ENCODE peak calls at places on chromosomes 7 and 10, in eight cellular contexts. C is H7; Y is PC-9; Q is transverse colon; U is psoas muscle; A is CD4-positive, alpha-beta memory T cell; D is testis; G is GM23248. V is an unnamed sample. For H3K27me3, the result is how much of the 10 kb centered on the place peaks cover.

GRCh38 chr7:27808626-27809025 is 68.7 kb downstream of the TAX1BP1 start:
- DNase-seq in C (no peak), Y (no peak), Q (no peak), U (no peak), A (no peak), D (no peak), G (peak), V (no peak)

GRCh38 chr7:150513758-150514157 is 914 bp upstream of the GIMAP7 start:
- DNase-seq in C (no peak), Y (no peak), Q (no peak), U (no peak), A (no peak), D (no peak), G (no peak), V (no peak)

GRCh38 chr10:118939216-118940007 is 90.1 kb upstream of the NANOS1 start:
- DNase-seq in C (no peak), Y (no peak), Q (no peak), U (no peak), A (no peak), D (no peak), G (peak), V (no peak)

GRCh38 chr7:47479821-47480575 is 101.9 kb downstream of the TNS3 start:
- DNase-seq in C (no peak), Y (no peak), Q (peak), U (no peak), A (no peak), D (no peak), G (no peak), V (no peak)

GRCh38 chr10:113304726-113305125 is 248.1 kb upstream of the HABP2 start:
- DNase-seq in C (no peak), Y (no peak), Q (no peak), U (no peak), A (no peak), D (no peak), G (no peak), V (no peak)

GRCh38 chr7:139784643-139785042 is 6.8 kb upstream of the HIPK2 start:
- DNase-seq in C (no peak), Y (no peak), Q (no peak), U (no peak), A (no peak), D (no peak), G (no peak), V (no peak)

GRCh38 chr10:45602082-45602730 is 70.4 kb downstream of the ZFAND4 start:
- DNase-seq in C (no peak), Y (no peak), Q (no peak), U (no peak), A (no peak), D (no peak), G (peak), V (no peak)

GRCh38 chr7:90229728-90230127 is 15.2 kb upstream of the CFAP69 start:
- DNase-seq in C (no peak), Y (no peak), Q (no peak), U (no peak), A (no peak), D (no peak), G (no peak), V (no peak)

GRCh38 chr10:70052462-70053211 is at the start of gene MACROH2A2:
- DNase-seq in C (peak), Y (no peak), Q (peak), U (peak), A (no peak), D (peak), G (peak), V (peak)

GRCh38 chr7:7665031-7665430 is 24.5 kb downstream of the UMAD1 start:
- DNase-seq in C (no peak), Y (no peak), Q (no peak), U (no peak), A (no peak), D (no peak), G (no peak), V (no peak)

GRCh38 chr7:40808409-40808942 is 673.7 kb downstream of the SUGCT start:
- DNase-seq in C (no peak), Y (peak), Q (no peak), U (no peak), A (no peak), D (no peak), G (peak), V (no peak)

GRCh38 chr7:133784421-133785045 is 342.6 kb upstream of the LRGUK start:
- DNase-seq in C (no peak), Y (no peak), Q (no peak), U (no peak), A (no peak), D (peak), G (no peak), V (no peak)

GRCh38 chr7:139914861-139915300 is 85.8 kb downstream of the TBXAS1 start:
- DNase-seq in C (no peak), Y (no peak), Q (no peak), U (no peak), A (no peak), D (no peak), G (no peak), V (no peak)

GRCh38 chr7:37927739-37928444 is 7.5 kb downstream of the EPDR1 start:
- DNase-seq in C (no peak), Y (no peak), Q (no peak), U (no peak), A (no peak), D (peak), G (no peak), V (no peak)

GRCh38 chr10:56823849-56824248 is 462.8 kb upstream of the ZWINT start:
- DNase-seq in C (peak), Y (no peak), Q (no peak), U (no peak), A (no peak), D (peak), G (peak), V (no peak)

GRCh38 chr10:8052344-8052969 is 2.0 kb upstream of the GATA3 start:
- DNase-seq in C (peak), Y (no peak), Q (no peak), U (no peak), A (peak), D (no peak), G (no peak), V (no peak)

GRCh38 chr7:16071246-16071857 is 350.0 kb downstream of the CRPPA start:
- DNase-seq in C (no peak), Y (peak), Q (peak), U (no peak), A (peak), D (no peak), G (peak), V (no peak)

GRCh38 chr7:133047321-133047720 is 34.6 kb downstream of the CHCHD3 start:
- DNase-seq in C (no peak), Y (no peak), Q (no peak), U (no peak), A (no peak), D (no peak), G (no peak), V (no peak)

GRCh38 chr7:102834999-102835398 is 77.8 kb upstream of the LRRC17 start:
- DNase-seq in C (no peak), Y (peak), Q (no peak), U (no peak), A (no peak), D (no peak), G (peak), V (no peak)

GRCh38 chr10:60662917-60663614 is 115.2 kb upstream of the CDK1 start:
- DNase-seq in C (no peak), Y (no peak), Q (no peak), U (no peak), A (no peak), D (no peak), G (peak), V (no peak)

GRCh38 chr7:79723833-79724608 is 270.6 kb upstream of the MAGI2 start:
- DNase-seq in C (no peak), Y (no peak), Q (no peak), U (no peak), A (no peak), D (no peak), G (no peak), V (no peak)

GRCh38 chr10:75525646-75526045 is 94.2 kb downstream of the LRMDA start:
- DNase-seq in C (no peak), Y (no peak), Q (no peak), U (no peak), A (no peak), D (no peak), G (peak), V (no peak)

GRCh38 chr7:29146082-29146706 is at the start of gene CPVL:
- DNase-seq in C (peak), Y (no peak), Q (peak), U (peak), A (no peak), D (peak), G (peak), V (peak)

GRCh38 chr7:39184387-39184786 is 206.7 kb downstream of the POU6F2 start:
- DNase-seq in C (no peak), Y (no peak), Q (no peak), U (no peak), A (no peak), D (no peak), G (no peak), V (no peak)

GRCh38 chr10:87092861-87093460 is 1.7 kb downstream of the GLUD1 start:
- DNase-seq in C (peak), Y (peak), Q (peak), U (no peak), A (peak), D (no peak), G (peak), V (peak)

GRCh38 chr10:103168436-103168835 is 24.6 kb downstream of the NT5C2 start:
- DNase-seq in C (no peak), Y (no peak), Q (no peak), U (no peak), A (no peak), D (no peak), G (peak), V (no peak)

GRCh38 chr10:54728511-54728910 is 72.5 kb downstream of the PCDH15 start:
- DNase-seq in C (no peak), Y (no peak), Q (no peak), U (no peak), A (no peak), D (no peak), G (no peak), V (no peak)

GRCh38 chr10:6213908-6214307 is 11.2 kb downstream of the PFKFB3 start:
- DNase-seq in C (no peak), Y (no peak), Q (no peak), U (no peak), A (no peak), D (no peak), G (no peak), V (no peak)

GRCh38 chr10:42691361-42692120 is 53.2 kb upstream of the ZNF33B start:
- DNase-seq in C (no peak), Y (peak), Q (no peak), U (no peak), A (no peak), D (peak), G (no peak), V (no peak)

GRCh38 chr10:94094540-94094939 is 100.8 kb downstream of the PLCE1 start:
- DNase-seq in C (no peak), Y (no peak), Q (no peak), U (no peak), A (no peak), D (peak), G (no peak), V (no peak)

GRCh38 chr10:43689618-43689954 is 40.9 kb upstream of the ZNF32 start:
- DNase-seq in C (peak), Y (no peak), Q (peak), U (peak), A (no peak), D (peak), G (peak), V (peak)

GRCh38 chr10:52029628-52030027 is 284.5 kb upstream of the DKK1 start:
- DNase-seq in C (no peak), Y (no peak), Q (no peak), U (no peak), A (no peak), D (no peak), G (no peak), V (no peak)

GRCh38 chr7:151125835-151126481 is 39.7 kb downstream of the AGAP3 start:
- DNase-seq in C (peak), Y (no peak), Q (peak), U (no peak), A (no peak), D (no peak), G (peak), V (no peak)

GRCh38 chr7:128914566-128915151 is 4.2 kb upstream of the KCP start:
- DNase-seq in C (peak), Y (no peak), Q (no peak), U (no peak), A (no peak), D (no peak), G (no peak), V (no peak)

GRCh38 chr10:62817763-62818425 is 1.7 kb upstream of the EGR2 start:
- DNase-seq in C (peak), Y (peak), Q (peak), U (peak), A (peak), D (peak), G (peak), V (peak)

GRCh38 chr10:26334932-26335573 is 103.1 kb upstream of the APBB1IP start:
- DNase-seq in C (peak), Y (peak), Q (peak), U (no peak), A (peak), D (peak), G (peak), V (peak)

GRCh38 chr10:120514035-120514620 is 57.1 kb downstream of the PLPP4 start:
- DNase-seq in C (peak), Y (peak), Q (peak), U (no peak), A (no peak), D (peak), G (peak), V (peak)

GRCh38 chr7:22551768-22552513 is 52.0 kb upstream of the STEAP1B start:
- DNase-seq in C (no peak), Y (no peak), Q (no peak), U (no peak), A (no peak), D (no peak), G (no peak), V (no peak)

GRCh38 chr7:151130741-151131157 is 36.7 kb downstream of the GBX1 start:
- DNase-seq in C (no peak), Y (no peak), Q (no peak), U (peak), A (no peak), D (no peak), G (no peak), V (no peak)

GRCh38 chr10:97333601-97334369 is 744 bp downstream of the FRAT2 start:
- DNase-seq in C (peak), Y (peak), Q (peak), U (peak), A (peak), D (peak), G (peak), V (peak)

DNA sequence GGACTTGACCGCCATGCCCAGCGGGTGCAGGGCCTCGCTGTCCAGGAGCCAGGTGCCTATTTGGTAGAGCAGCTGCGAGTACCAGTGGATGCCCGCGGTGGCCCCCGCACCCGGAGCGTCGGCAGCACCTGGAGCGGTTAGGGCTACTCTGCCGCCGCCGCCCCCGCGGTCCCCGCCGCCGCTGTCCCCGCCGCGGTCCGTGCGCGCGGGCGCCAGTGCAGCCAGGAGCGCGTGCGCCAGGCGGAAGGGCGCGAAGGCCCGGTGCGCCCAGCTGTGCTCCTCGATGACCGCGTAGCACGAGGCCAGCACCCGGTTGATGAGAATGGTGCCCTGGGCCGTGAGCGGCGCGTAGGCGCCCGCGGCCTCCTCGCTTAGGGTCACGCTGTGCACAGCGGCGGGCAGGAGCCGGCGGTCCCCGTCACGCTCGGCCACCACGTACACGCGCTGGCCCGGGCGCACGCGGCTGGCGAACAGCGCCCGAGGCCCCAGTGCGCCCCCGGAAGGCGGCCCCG is 9.3 kb downstream of the SHH start:
- DNase-seq in C (peak), Y (no peak), Q (no peak), U (no peak), A (no peak), D (no peak), G (no peak), V (no peak)
- H3K27me3 ChIP-seq in C (half or more), Y (under half), Q (half or more), U (under half), A (under half), D (under half), G (half or more), V (under half)

GRCh38 chr10:22784668-22785067 is 70.3 kb upstream of the PIP4K2A start:
- DNase-seq in C (no peak), Y (no peak), Q (no peak), U (no peak), A (no peak), D (no peak), G (no peak), V (no peak)

GRCh38 chr10:22779331-22780019 is 65.1 kb upstream of the PIP4K2A start:
- DNase-seq in C (no peak), Y (no peak), Q (no peak), U (no peak), A (no peak), D (no peak), G (no peak), V (no peak)

GRCh38 chr10:22783807-22784206 is 69.4 kb upstream of the PIP4K2A start:
- DNase-seq in C (no peak), Y (no peak), Q (no peak), U (no peak), A (no peak), D (no peak), G (no peak), V (no peak)
- H3K27me3 ChIP-seq in C (under half), Y (under half), Q (under half), U (under half), A (under half), D (under half), G (under half), V (under half)

DNA sequence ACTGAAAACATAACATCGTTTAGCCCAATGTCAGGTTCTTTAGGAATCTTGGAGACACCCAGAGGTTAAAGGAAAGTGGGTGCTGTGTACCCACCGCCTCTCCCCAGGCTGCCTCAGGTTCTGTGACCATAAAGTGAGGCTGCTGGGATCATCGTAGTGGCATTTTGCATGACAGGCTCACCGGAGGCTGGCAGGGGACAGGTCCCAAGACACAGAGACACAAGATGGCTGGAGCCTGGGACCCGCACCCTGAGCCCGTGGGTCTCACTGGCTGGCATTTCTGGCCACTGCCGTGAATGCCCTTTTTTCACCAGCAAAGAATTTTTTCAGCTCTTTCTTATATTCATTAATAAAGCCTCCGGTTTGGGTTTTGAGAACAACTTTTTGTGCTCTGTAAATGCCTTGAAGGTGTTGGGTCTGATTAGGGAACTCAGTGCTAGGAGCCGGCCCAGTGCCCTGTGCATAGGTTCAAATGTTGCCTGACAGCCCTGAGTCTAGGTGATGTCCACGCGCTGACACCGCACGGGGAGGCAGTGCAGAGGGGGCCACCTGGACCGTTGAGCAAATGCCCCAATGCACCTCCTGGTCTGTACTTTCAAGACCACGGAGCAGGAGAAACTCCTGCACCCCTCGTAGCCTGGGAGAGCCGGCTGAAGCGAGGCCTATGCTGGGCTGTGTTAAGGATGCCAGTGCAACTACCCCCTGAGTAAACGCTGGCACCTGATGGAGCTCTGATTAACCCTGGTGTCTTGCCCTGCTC is 129.9 kb downstream of the PAXIP1 start:
- DNase-seq in C (no peak), Y (no peak), Q (no peak), U (no peak), A (no peak), D (no peak), G (no peak), V (no peak)
- H3K27me3 ChIP-seq in C (under half), Y (half or more), Q (under half), U (under half), A (under half), D (under half), G (under half), V (under half)

GRCh38 chr10:28243923-28244322 is 58.9 kb downstream of the MPP7 start:
- DNase-seq in C (no peak), Y (no peak), Q (no peak), U (no peak), A (no peak), D (no peak), G (no peak), V (no peak)

GRCh38 chr10:28236641-28237040 is 66.2 kb downstream of the MPP7 start:
- DNase-seq in C (no peak), Y (no peak), Q (no peak), U (no peak), A (no peak), D (no peak), G (no peak), V (no peak)

GRCh38 chr10:28241766-28242399 is 61.0 kb downstream of the MPP7 start:
- DNase-seq in C (peak), Y (no peak), Q (peak), U (no peak), A (peak), D (peak), G (peak), V (peak)

GRCh38 chr10:28242560-28243204 is 60.2 kb downstream of the MPP7 start:
- DNase-seq in C (no peak), Y (no peak), Q (no peak), U (no peak), A (no peak), D (no peak), G (no peak), V (no peak)

DNA sequence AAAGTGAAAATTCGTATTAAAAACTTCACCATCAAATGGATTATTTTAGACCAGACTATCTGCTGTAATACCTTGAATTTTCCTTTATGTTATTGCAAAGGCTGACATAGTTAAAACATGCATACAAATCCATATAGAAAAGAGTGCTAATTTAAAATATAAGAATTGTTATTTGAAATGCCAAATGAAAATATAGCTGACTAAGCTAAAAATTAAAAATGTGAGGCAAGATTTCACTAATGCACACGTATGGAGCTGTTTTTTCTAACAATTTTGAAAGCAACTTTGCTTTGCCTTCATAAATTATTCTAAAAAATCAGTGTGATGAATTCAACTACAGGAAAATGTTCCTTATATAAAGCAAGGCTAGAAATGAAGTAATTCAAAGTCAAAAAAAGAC is 62.5 kb downstream of the MPP7 start:
- DNase-seq in C (no peak), Y (no peak), Q (no peak), U (no peak), A (no peak), D (no peak), G (no peak), V (no peak)
- H3K27me3 ChIP-seq in C (under half), Y (under half), Q (under half), U (under half), A (under half), D (under half), G (under half), V (under half)